ENCODE peak calls at places on chromosomes 5 and 9, in ten cellular contexts. C, K, J, R, A, N, L, W, V and H are unnamed samples.

GRCh38 chr5:59596586-59597348 is 296.8 kb downstream of the PDE4D start:
- DNase-seq in C (no peak), K (no peak), J (no peak), R (no peak), A (no peak), N (no peak), L (no peak), W (no peak), V (no peak), H (no peak)

GRCh38 chr9:134489621-134490380 is 151.8 kb upstream of the COL5A1 start:
- DNase-seq in C (no peak), K (peak; percentile 79), J (peak; percentile 46), R (no peak), A (no peak), N (no peak), L (no peak), W (no peak), V (no peak), H (no peak)

GRCh38 chr9:110016340-110016739 is 191.6 kb downstream of the C9orf152 start:
- DNase-seq in C (no peak), K (no peak), J (no peak), R (no peak), A (no peak), N (no peak), L (peak; percentile 41), W (no peak), V (no peak), H (no peak)

GRCh38 chr9:96176901-96177718 is 124.9 kb downstream of the HSD17B3 start:
- DNase-seq in C (no peak), K (no peak), J (no peak), R (peak; percentile 43), A (no peak), N (peak; percentile 25), L (no peak), W (no peak), V (peak; percentile 58), H (peak; percentile 56)

GRCh38 chr5:112551437-112552018 is 132.5 kb upstream of the EPB41L4A start:
- DNase-seq in C (no peak), K (no peak), J (no peak), R (peak; percentile 51), A (peak; percentile 52), N (peak; percentile 79), L (peak; percentile 20), W (no peak), V (peak; percentile 53), H (no peak)

GRCh38 chr9:107136296-107136695 is 146.8 kb upstream of the RAD23B start:
- DNase-seq in C (no peak), K (no peak), J (no peak), R (no peak), A (no peak), N (no peak), L (no peak), W (no peak), V (peak; percentile 41), H (no peak)

GRCh38 chr5:139870677-139871076 is 75.1 kb downstream of the PSD2 start:
- DNase-seq in C (no peak), K (no peak), J (peak; percentile 20), R (no peak), A (no peak), N (no peak), L (no peak), W (no peak), V (no peak), H (no peak)

GRCh38 chr9:18746631-18747030 is 272.7 kb downstream of the ADAMTSL1 start:
- DNase-seq in C (no peak), K (no peak), J (no peak), R (no peak), A (no peak), N (no peak), L (no peak), W (no peak), V (no peak), H (no peak)

GRCh38 chr5:124790895-124791732 is 44.7 kb upstream of the ZNF608 start:
- DNase-seq in C (no peak), K (no peak), J (no peak), R (no peak), A (no peak), N (no peak), L (peak; percentile 4), W (no peak), V (peak; percentile 70), H (no peak)

GRCh38 chr5:34015120-34015807 is 7.4 kb upstream of the AMACR start:
- DNase-seq in C (no peak), K (no peak), J (no peak), R (no peak), A (no peak), N (no peak), L (no peak), W (no peak), V (no peak), H (no peak)

GRCh38 chr5:54518146-54519082 is 855 bp downstream of the SNX18 start:
- DNase-seq in C (peak; percentile 73), K (peak; percentile 85), J (peak; percentile 91), R (peak; percentile 66), A (peak; percentile 28), N (peak; percentile 79), L (no peak), W (peak; percentile 42), V (peak; percentile 40), H (peak; percentile 46)

GRCh38 chr9:121386442-121387175 is 16.6 kb upstream of the STOM start:
- DNase-seq in C (no peak), K (no peak), J (no peak), R (no peak), A (no peak), N (no peak), L (no peak), W (no peak), V (no peak), H (no peak)

GRCh38 chr5:157306690-157307089 is 40.8 kb downstream of the CYFIP2 start:
- DNase-seq in C (no peak), K (no peak), J (no peak), R (no peak), A (no peak), N (no peak), L (no peak), W (peak; percentile 39), V (no peak), H (no peak)

GRCh38 chr5:141916522-141916921 is 7.1 kb upstream of the DELE1 start:
- DNase-seq in C (no peak), K (no peak), J (no peak), R (no peak), A (no peak), N (no peak), L (no peak), W (no peak), V (no peak), H (no peak)

GRCh38 chr9:98576354-98576753 is 132.4 kb downstream of the GABBR2 start:
- DNase-seq in C (no peak), K (no peak), J (no peak), R (no peak), A (no peak), N (no peak), L (no peak), W (no peak), V (no peak), H (no peak)

GRCh38 chr5:96584712-96585111 is 77.5 kb upstream of the CAST start:
- DNase-seq in C (no peak), K (no peak), J (no peak), R (no peak), A (no peak), N (no peak), L (no peak), W (no peak), V (no peak), H (no peak)

GRCh38 chr5:142360607-142361120 is 35.8 kb upstream of the SPRY4 start:
- DNase-seq in C (no peak), K (no peak), J (no peak), R (peak; percentile 66), A (no peak), N (peak; percentile 38), L (no peak), W (no peak), V (peak; percentile 38), H (peak; percentile 65)

GRCh38 chr9:103014242-103014641 is 19.1 kb downstream of the CYLC2 start:
- DNase-seq in C (no peak), K (no peak), J (no peak), R (no peak), A (no peak), N (no peak), L (no peak), W (no peak), V (no peak), H (no peak)

GRCh38 chr9:3962467-3962866 is 337.4 kb downstream of the GLIS3 start:
- DNase-seq in C (no peak), K (no peak), J (no peak), R (no peak), A (no peak), N (no peak), L (peak; percentile 34), W (no peak), V (no peak), H (no peak)

GRCh38 chr9:95735701-95736100 is 139.8 kb upstream of the ERCC6L2 start:
- DNase-seq in C (no peak), K (no peak), J (no peak), R (no peak), A (no peak), N (no peak), L (no peak), W (no peak), V (no peak), H (no peak)

GRCh38 chr5:58860680-58861079 is 277.8 kb downstream of the RAB3C start:
- DNase-seq in C (no peak), K (no peak), J (no peak), R (no peak), A (no peak), N (no peak), L (no peak), W (no peak), V (no peak), H (no peak)

GRCh38 chr5:135329101-135329912 is 69.7 kb downstream of the MACROH2A1 start:
- DNase-seq in C (no peak), K (no peak), J (no peak), R (no peak), A (no peak), N (no peak), L (no peak), W (no peak), V (no peak), H (no peak)
- H3K27ac ChIP-seq in C (no peak overlapping the region), K (no peak overlapping the region), J (no peak overlapping the region), R (no peak overlapping the region), A (no peak overlapping the region), N (no peak overlapping the region), L (no peak overlapping the region), W (no peak overlapping the region), V (no peak overlapping the region), H (no peak overlapping the region)

GRCh38 chr5:78747703-78748359 is 99.3 kb upstream of the LHFPL2 start:
- DNase-seq in C (no peak), K (no peak), J (no peak), R (no peak), A (no peak), N (no peak), L (peak; percentile 81), W (no peak), V (no peak), H (no peak)
- H3K27ac ChIP-seq in C (no peak overlapping the region), K (peak overlapping the region; percentile 66), J (no peak overlapping the region), R (no peak overlapping the region), A (peak overlapping the region; percentile 21), N (no peak overlapping the region), L (peak overlapping the region; percentile 91), W (no peak overlapping the region), V (no peak overlapping the region), H (no peak overlapping the region)

GRCh38 chr5:159894149-159894720 is 22.0 kb upstream of the ADRA1B start:
- DNase-seq in C (no peak), K (no peak), J (no peak), R (no peak), A (no peak), N (no peak), L (peak; percentile 46), W (no peak), V (no peak), H (no peak)
- H3K27ac ChIP-seq in C (no peak overlapping the region), K (no peak overlapping the region), J (no peak overlapping the region), R (no peak overlapping the region), A (peak overlapping the region; percentile 61), N (no peak overlapping the region), L (peak overlapping the region; percentile 22), W (no peak overlapping the region), V (no peak overlapping the region), H (no peak overlapping the region)

GRCh38 chr5:150509992-150510391 is 2.1 kb downstream of the NDST1 start:
- DNase-seq in C (no peak), K (no peak), J (no peak), R (no peak), A (no peak), N (no peak), L (no peak), W (no peak), V (no peak), H (no peak)
- H3K27ac ChIP-seq in C (peak overlapping the region; percentile 42), K (peak overlapping the region; percentile 81), J (peak overlapping the region; percentile 73), R (peak overlapping the region; percentile 77), A (peak overlapping the region; percentile 18), N (peak overlapping the region; percentile 83), L (peak overlapping the region; percentile 31), W (no peak overlapping the region), V (peak overlapping the region; percentile 84), H (no peak overlapping the region)